ENCODE peak calls at places on chromosomes 12 and 14, in five cellular contexts. One of them, this sample, is unnamed.

GRCh38 chr14:77483851-77484250 is 14.8 kb downstream of the ISM2 start:
- DNase-seq in esophagus muscularis mucosa: no peak
- DNase-seq in stomach: no peak
- DNase-seq in HepG2: no peak
- DNase-seq in HCT116: no peak
- DNase-seq in this sample: no peak

GRCh38 chr14:99579903-99580570 is 24.0 kb downstream of the CCDC85C start:
- DNase-seq in esophagus muscularis mucosa: no peak
- DNase-seq in stomach: peak; percentile 75
- DNase-seq in HepG2: no peak
- DNase-seq in HCT116: peak; percentile 47
- DNase-seq in this sample: no peak

GRCh38 chr14:102403028-102403427 is 40.3 kb downstream of the TECPR2 start:
- DNase-seq in esophagus muscularis mucosa: no peak
- DNase-seq in stomach: no peak
- DNase-seq in HepG2: no peak
- DNase-seq in HCT116: no peak
- DNase-seq in this sample: no peak

GRCh38 chr14:75636100-75636692 is 24.5 kb downstream of the ERG28 start:
- DNase-seq in esophagus muscularis mucosa: no peak
- DNase-seq in stomach: no peak
- DNase-seq in HepG2: no peak
- DNase-seq in HCT116: no peak
- DNase-seq in this sample: no peak

GRCh38 chr14:35285168-35285990 is 6.8 kb upstream of the PSMA6 start:
- DNase-seq in esophagus muscularis mucosa: no peak
- DNase-seq in stomach: no peak
- DNase-seq in HepG2: no peak
- DNase-seq in HCT116: no peak
- DNase-seq in this sample: no peak

GRCh38 chr14:91839754-91840153 is 27.6 kb downstream of the TC2N start:
- DNase-seq in esophagus muscularis mucosa: no peak
- DNase-seq in stomach: no peak
- DNase-seq in HepG2: no peak
- DNase-seq in HCT116: no peak
- DNase-seq in this sample: no peak

GRCh38 chr12:3003593-3003992 is 44.4 kb downstream of the TEAD4 start:
- DNase-seq in esophagus muscularis mucosa: no peak
- DNase-seq in stomach: no peak
- DNase-seq in HepG2: no peak
- DNase-seq in HCT116: no peak
- DNase-seq in this sample: no peak

GRCh38 chr12:618626-619025 is 44.6 kb downstream of the NINJ2 start:
- DNase-seq in esophagus muscularis mucosa: no peak
- DNase-seq in stomach: no peak
- DNase-seq in HepG2: no peak
- DNase-seq in HCT116: no peak
- DNase-seq in this sample: no peak

GRCh38 chr14:74618078-74618952 is 6.3 kb upstream of the LTBP2 start:
- DNase-seq in esophagus muscularis mucosa: no peak
- DNase-seq in stomach: peak; percentile 48
- DNase-seq in HepG2: peak; percentile 90
- DNase-seq in HCT116: peak; percentile 88
- DNase-seq in this sample: no peak

GRCh38 chr12:4121506-4122020 is 152.0 kb upstream of the CCND2 start:
- DNase-seq in esophagus muscularis mucosa: peak; percentile 86
- DNase-seq in stomach: no peak
- DNase-seq in HepG2: no peak
- DNase-seq in HCT116: no peak
- DNase-seq in this sample: no peak

GRCh38 chr12:28161697-28162096 is 28.6 kb upstream of the CCDC91 start:
- DNase-seq in esophagus muscularis mucosa: no peak
- DNase-seq in stomach: no peak
- DNase-seq in HepG2: no peak
- DNase-seq in HCT116: no peak
- DNase-seq in this sample: no peak

DNA sequence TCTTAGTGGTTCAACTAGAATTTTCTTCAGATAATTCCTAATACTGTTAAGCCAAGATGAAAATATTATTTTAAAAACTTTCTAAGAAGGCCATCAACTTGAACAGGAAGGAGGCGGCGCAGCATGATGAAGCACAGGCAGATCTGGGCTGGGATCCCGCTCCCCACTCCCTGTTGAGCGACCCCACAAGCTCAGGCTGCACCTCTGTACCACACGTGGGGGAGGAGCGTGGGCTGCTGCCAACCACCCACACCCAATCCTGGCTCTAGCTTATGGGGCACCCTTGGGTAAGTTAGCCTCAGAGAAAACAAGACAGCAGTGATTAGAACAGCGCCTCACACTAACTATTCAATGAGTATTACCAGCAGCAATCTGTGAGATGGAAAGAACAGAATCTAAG is 6.0 kb downstream of the MTERF2 start:
- DNase-seq in esophagus muscularis mucosa: no peak
- DNase-seq in stomach: no peak
- DNase-seq in HepG2: no peak
- DNase-seq in HCT116: no peak
- DNase-seq in this sample: peak; percentile 43
- TF ChIP-seq POLR2A in esophagus muscularis mucosa: no peak
- TF ChIP-seq POLR2A in stomach: no peak
- TF ChIP-seq POLR2A in HepG2: no peak
- TF ChIP-seq POLR2A in HCT116: no peak
- TF ChIP-seq POLR2A in this sample: no peak

GRCh38 chr14:96632363-96632758 is 130.2 kb downstream of the PAPOLA start:
- DNase-seq in esophagus muscularis mucosa: no peak
- DNase-seq in stomach: no peak
- DNase-seq in HepG2: no peak
- DNase-seq in HCT116: no peak
- DNase-seq in this sample: no peak

GRCh38 chr14:96633096-96633495 is 130.9 kb downstream of the PAPOLA start:
- DNase-seq in esophagus muscularis mucosa: no peak
- DNase-seq in stomach: no peak
- DNase-seq in HepG2: no peak
- DNase-seq in HCT116: no peak
- DNase-seq in this sample: no peak

GRCh38 chr14:96634481-96634880 is 132.3 kb downstream of the PAPOLA start:
- DNase-seq in esophagus muscularis mucosa: peak; percentile 82
- DNase-seq in stomach: peak; percentile 17
- DNase-seq in HepG2: no peak
- DNase-seq in HCT116: no peak
- DNase-seq in this sample: no peak

GRCh38 chr14:96635850-96636249 is 133.7 kb downstream of the PAPOLA start:
- DNase-seq in esophagus muscularis mucosa: peak; percentile 77
- DNase-seq in stomach: peak; percentile 9
- DNase-seq in HepG2: no peak
- DNase-seq in HCT116: no peak
- DNase-seq in this sample: no peak

GRCh38 chr14:96634896-96635295 is 132.7 kb downstream of the PAPOLA start:
- DNase-seq in esophagus muscularis mucosa: peak; percentile 70
- DNase-seq in stomach: no peak
- DNase-seq in HepG2: no peak
- DNase-seq in HCT116: no peak
- DNase-seq in this sample: no peak
- H3K27ac ChIP-seq in esophagus muscularis mucosa: no peak overlapping the region
- H3K27ac ChIP-seq in stomach: no peak overlapping the region
- H3K27ac ChIP-seq in HepG2: no peak overlapping the region
- H3K27ac ChIP-seq in HCT116: no peak overlapping the region
- H3K27ac ChIP-seq in this sample: no peak overlapping the region

GRCh38 chr12:112122823-112123690 is 2.3 kb upstream of the TRAFD1 start:
- DNase-seq in esophagus muscularis mucosa: no peak
- DNase-seq in stomach: no peak
- DNase-seq in HepG2: peak; percentile 72
- DNase-seq in HCT116: no peak
- DNase-seq in this sample: no peak

GRCh38 chr12:112126000-112126431 is 656 bp downstream of the TRAFD1 start:
- DNase-seq in esophagus muscularis mucosa: no peak
- DNase-seq in stomach: no peak
- DNase-seq in HepG2: no peak
- DNase-seq in HCT116: no peak
- DNase-seq in this sample: no peak

GRCh38 chr12:112126916-112127315 is 1.6 kb downstream of the TRAFD1 start:
- DNase-seq in esophagus muscularis mucosa: no peak
- DNase-seq in stomach: no peak
- DNase-seq in HepG2: no peak
- DNase-seq in HCT116: no peak
- DNase-seq in this sample: no peak

GRCh38 chr12:112124918-112125249 is 476 bp upstream of the TRAFD1 start:
- DNase-seq in esophagus muscularis mucosa: no peak
- DNase-seq in stomach: no peak
- DNase-seq in HepG2: no peak
- DNase-seq in HCT116: no peak
- DNase-seq in this sample: no peak

DNA sequence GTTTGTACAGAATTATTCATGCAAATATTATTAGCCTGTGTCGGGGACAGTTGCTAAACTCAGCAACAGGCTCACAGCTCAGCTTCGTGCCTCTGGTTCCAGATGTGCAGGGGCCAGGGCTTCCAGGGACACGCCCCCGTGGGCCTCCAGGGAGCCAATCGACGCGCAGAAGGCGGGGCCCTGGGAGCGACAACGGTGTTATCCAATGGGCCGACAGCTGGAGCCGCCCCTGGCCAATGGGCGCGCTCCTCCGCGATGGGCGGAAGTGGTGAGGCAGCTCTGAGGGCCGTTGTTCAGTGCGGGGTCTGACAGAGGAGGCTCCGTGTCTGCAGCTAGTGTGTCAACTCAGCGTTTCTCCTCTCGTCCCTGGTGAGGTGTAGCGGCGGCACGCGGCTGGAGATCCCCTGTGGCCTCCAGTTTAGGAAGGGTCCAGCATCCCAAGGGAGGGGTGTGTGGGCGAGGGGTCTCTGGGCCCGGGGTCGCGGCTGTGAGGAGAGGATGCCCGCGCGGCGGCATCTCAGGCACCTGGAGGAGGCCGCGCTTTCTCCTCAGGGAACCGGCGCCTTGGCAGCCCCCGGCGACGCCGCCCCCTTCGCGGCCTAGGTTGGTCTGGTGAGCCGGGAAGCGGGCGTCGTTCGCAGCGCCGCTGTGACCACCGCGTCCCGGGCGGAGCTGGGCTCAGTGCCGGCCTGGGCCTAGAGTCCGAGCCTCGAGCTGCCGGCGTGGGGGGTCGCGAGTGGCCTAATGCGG is at the start of gene TRAFD1:
- DNase-seq in esophagus muscularis mucosa: peak; percentile 100
- DNase-seq in stomach: peak; percentile 98
- DNase-seq in HepG2: peak; percentile 94
- DNase-seq in HCT116: peak; percentile 91
- DNase-seq in this sample: peak; percentile 99
- TF ChIP-seq POLR2A in esophagus muscularis mucosa: peak; percentile 86
- TF ChIP-seq POLR2A in stomach: no peak
- TF ChIP-seq POLR2A in HepG2: peak; percentile 99
- TF ChIP-seq POLR2A in HCT116: peak; percentile 87
- TF ChIP-seq POLR2A in this sample: peak; percentile 94

GRCh38 chr14:103679351-103679750 is 35.9 kb downstream of the XRCC3 start:
- DNase-seq in esophagus muscularis mucosa: no peak
- DNase-seq in stomach: peak; percentile 40
- DNase-seq in HepG2: peak; percentile 6
- DNase-seq in HCT116: peak; percentile 3
- DNase-seq in this sample: peak; percentile 49
- H3K27ac ChIP-seq in esophagus muscularis mucosa: peak overlapping the region; percentile 10
- H3K27ac ChIP-seq in stomach: peak overlapping the region; percentile 2
- H3K27ac ChIP-seq in HepG2: no peak overlapping the region
- H3K27ac ChIP-seq in HCT116: no peak overlapping the region
- H3K27ac ChIP-seq in this sample: no peak overlapping the region

DNA sequence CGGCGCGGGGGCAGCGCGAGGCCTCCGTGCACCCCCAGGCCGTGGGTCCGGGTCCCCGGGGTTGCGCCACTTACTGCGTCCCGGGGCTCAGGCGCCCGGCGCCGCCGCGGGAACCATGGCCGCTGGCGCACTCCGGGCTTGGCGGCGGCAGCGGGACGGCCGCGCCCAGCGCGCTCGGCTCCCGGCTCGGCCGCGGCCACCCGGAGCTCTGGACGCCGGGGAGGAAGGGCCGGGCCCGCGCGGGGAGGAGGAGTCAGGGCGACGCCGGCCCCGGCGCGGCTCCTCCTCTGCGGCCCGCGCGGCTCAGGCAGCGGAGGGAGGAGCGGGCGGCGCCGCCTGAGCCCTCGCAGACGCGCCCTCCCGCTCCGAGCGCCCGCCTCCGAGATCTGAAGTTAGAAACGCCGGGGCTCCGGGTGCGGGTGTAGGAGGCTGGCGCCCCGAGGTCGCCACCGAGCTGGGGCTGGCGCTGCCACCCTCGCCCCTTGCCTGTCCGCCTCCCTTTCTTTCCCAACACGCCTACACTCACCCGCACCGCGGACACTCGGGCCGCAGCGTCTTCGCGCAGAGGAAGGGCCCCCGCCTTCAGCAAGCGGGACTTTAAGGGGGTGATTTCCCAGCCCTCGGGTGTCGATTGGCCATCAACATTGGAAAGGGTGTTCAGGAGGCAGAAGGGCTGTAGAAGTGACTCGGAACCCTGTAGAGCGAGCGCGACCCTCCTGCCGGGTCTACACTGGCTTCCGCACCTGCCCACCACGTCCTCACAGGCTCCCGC is at the start of gene NIN:
- DNase-seq in esophagus muscularis mucosa: peak; percentile 91
- DNase-seq in stomach: peak; percentile 83
- DNase-seq in HepG2: peak; percentile 33
- DNase-seq in HCT116: no peak
- DNase-seq in this sample: peak; percentile 76
- TF ChIP-seq POLR2A in esophagus muscularis mucosa: no peak
- TF ChIP-seq POLR2A in stomach: no peak
- TF ChIP-seq POLR2A in HepG2: no peak
- TF ChIP-seq POLR2A in HCT116: no peak
- TF ChIP-seq POLR2A in this sample: no peak

GRCh38 chr14:22538671-22539228 is 50.3 kb downstream of the DAD1 start:
- DNase-seq in esophagus muscularis mucosa: no peak
- DNase-seq in stomach: no peak
- DNase-seq in HepG2: no peak
- DNase-seq in HCT116: no peak
- DNase-seq in this sample: no peak

GRCh38 chr14:22535126-22535525 is 53.9 kb downstream of the DAD1 start:
- DNase-seq in esophagus muscularis mucosa: no peak
- DNase-seq in stomach: no peak
- DNase-seq in HepG2: no peak
- DNase-seq in HCT116: no peak
- DNase-seq in this sample: no peak

GRCh38 chr14:22535916-22536315 is 53.1 kb downstream of the DAD1 start:
- DNase-seq in esophagus muscularis mucosa: no peak
- DNase-seq in stomach: no peak
- DNase-seq in HepG2: no peak
- DNase-seq in HCT116: no peak
- DNase-seq in this sample: no peak

GRCh38 chr14:22537436-22538310 is 51.4 kb downstream of the DAD1 start:
- DNase-seq in esophagus muscularis mucosa: no peak
- DNase-seq in stomach: no peak
- DNase-seq in HepG2: no peak
- DNase-seq in HCT116: no peak
- DNase-seq in this sample: no peak

DNA sequence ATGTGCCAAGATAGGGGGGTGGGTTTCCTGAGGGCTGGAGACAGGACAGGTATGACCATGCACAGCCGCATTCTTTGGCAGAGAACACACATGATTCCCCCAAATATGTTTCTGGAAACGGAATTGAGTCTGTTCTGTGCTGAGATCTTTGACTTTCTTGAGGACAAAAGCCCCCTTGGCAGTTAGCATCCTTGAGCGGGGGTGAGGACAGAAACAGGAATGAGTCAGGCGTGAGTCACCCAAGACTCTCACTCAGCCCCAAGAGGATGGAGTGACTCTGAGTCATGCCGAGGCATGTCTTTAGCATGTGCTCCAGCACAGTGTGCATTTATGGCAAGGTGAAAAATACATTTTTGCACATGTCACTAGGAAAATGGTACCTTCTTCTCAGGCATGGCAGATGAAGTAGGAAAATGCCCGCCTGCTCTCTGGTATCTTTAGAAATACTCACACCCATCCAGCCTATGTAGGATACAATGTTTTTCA is 52.1 kb downstream of the DAD1 start:
- DNase-seq in esophagus muscularis mucosa: no peak
- DNase-seq in stomach: peak; percentile 55
- DNase-seq in HepG2: no peak
- DNase-seq in HCT116: peak; percentile 82
- DNase-seq in this sample: peak; percentile 47
- H3K27ac ChIP-seq in esophagus muscularis mucosa: peak overlapping the region; percentile 10
- H3K27ac ChIP-seq in stomach: peak overlapping the region; percentile 62
- H3K27ac ChIP-seq in HepG2: no peak overlapping the region
- H3K27ac ChIP-seq in HCT116: peak overlapping the region; percentile 56
- H3K27ac ChIP-seq in this sample: no peak overlapping the region

This sample was measured in ovary.